ENCODE peak calls at places on chromosomes 3 and 15, in six cellular contexts. W is mesenchymal stem cell, K is IMR-90, R is H9, P is neuronal stem cell, N is trophoblast cell. O is an unnamed sample.

GRCh38 chr15:51697150-51697549 is 15.8 kb downstream of the SCG3 start:
- DNase-seq in P (no peak), K (no peak), N (no peak), R (no peak), W (no peak), O (no peak)

GRCh38 chr15:82891025-82891390 is 61.5 kb downstream of the HOMER2 start:
- DNase-seq in N (no peak), P (no peak), K (no peak), W (no peak), R (no peak), O (no peak)

GRCh38 chr3:12861611-12862010 is 20.2 kb upstream of the RPL32 start:
- DNase-seq in K (no peak), W (no peak), N (no peak), P (no peak), R (no peak), O (no peak)

GRCh38 chr15:98069256-98069655 is 108.8 kb downstream of the ARRDC4 start:
- DNase-seq in K (no peak), R (no peak), P (no peak), W (no peak), N (no peak), O (peak)

GRCh38 chr3:134326760-134327593 is 47.3 kb downstream of the AMOTL2 start:
- DNase-seq in W (peak), P (peak), N (peak), R (peak), K (peak), O (peak)

GRCh38 chr15:99412626-99413025 is 153.2 kb upstream of the MEF2A start:
- DNase-seq in K (no peak), R (peak), W (no peak), N (no peak), P (no peak), O (no peak)

GRCh38 chr3:41131224-41131623 is 68.1 kb upstream of the CTNNB1 start:
- DNase-seq in N (peak), P (no peak), K (no peak), R (peak), W (no peak), O (peak)

GRCh38 chr3:193903976-193904375 is 232.0 kb upstream of the HES1 start:
- DNase-seq in W (no peak), N (no peak), K (no peak), P (no peak), R (no peak), O (no peak)

GRCh38 chr3:64648927-64649906 is 38.6 kb downstream of the ADAMTS9 start:
- DNase-seq in R (no peak), K (no peak), W (no peak), P (no peak), N (no peak), O (no peak)

GRCh38 chr3:196193738-196194541 is 17.3 kb downstream of the ZDHHC19 start:
- DNase-seq in P (no peak), N (no peak), R (no peak), W (no peak), K (no peak), O (no peak)

GRCh38 chr3:42755681-42756578 is 17.1 kb downstream of the CCDC13 start:
- DNase-seq in N (no peak), P (no peak), R (peak), K (peak), W (peak), O (peak)

GRCh38 chr3:131549340-131549739 is 46.6 kb upstream of the MRPL3 start:
- DNase-seq in K (no peak), N (no peak), R (no peak), P (no peak), W (no peak), O (peak)

GRCh38 chr15:71687902-71688508 is 122.3 kb upstream of the NR2E3 start:
- DNase-seq in P (no peak), R (no peak), K (peak), N (no peak), W (no peak), O (no peak)

GRCh38 chr15:70863450-70864218 is 9.7 kb upstream of the LARP6 start:
- DNase-seq in R (no peak), W (peak), P (no peak), K (peak), N (no peak), O (peak)

GRCh38 chr3:185070491-185071335 is 82.1 kb downstream of the C3orf70 start:
- DNase-seq in P (peak), R (peak), W (peak), K (peak), N (no peak), O (peak)

GRCh38 chr15:71806452-71806931 is 3.9 kb upstream of the NR2E3 start:
- DNase-seq in P (no peak), R (no peak), K (peak), N (no peak), W (peak), O (peak)

GRCh38 chr3:159499031-159499793 is 489.4 kb upstream of the IL12A start:
- DNase-seq in K (peak), R (no peak), P (no peak), N (peak), W (peak), O (peak)

GRCh38 chr3:22594990-22595389 is 608.1 kb upstream of the UBE2E2 start:
- DNase-seq in N (no peak), P (no peak), K (no peak), R (no peak), W (no peak), O (no peak)

GRCh38 chr3:129231331-129232119 is 17.9 kb upstream of the COPG1 start:
- DNase-seq in W (peak), N (no peak), K (peak), R (no peak), P (no peak), O (no peak)

GRCh38 chr3:23320586-23321570 is 117.8 kb downstream of the UBE2E2 start:
- DNase-seq in N (peak), W (no peak), K (no peak), R (no peak), P (no peak), O (no peak)

GRCh38 chr3:33104803-33105202 is 7.9 kb upstream of the GLB1 start:
- DNase-seq in R (no peak), N (no peak), K (no peak), W (no peak), P (no peak), O (no peak)

GRCh38 chr3:136110481-136110880 is 85.7 kb downstream of the MSL2 start:
- DNase-seq in N (no peak), P (no peak), K (no peak), R (no peak), W (no peak), O (no peak)

GRCh38 chr15:83653639-83654378 is at the start of gene ADAMTSL3:
- DNase-seq in N (no peak), R (peak), K (no peak), W (peak), P (peak), O (peak)

GRCh38 chr3:156802827-156803606 is 23.1 kb upstream of the LEKR1 start:
- DNase-seq in W (no peak), R (no peak), P (no peak), K (no peak), N (no peak), O (peak)

GRCh38 chr3:166304509-166305063 is 467.4 kb upstream of the BCHE start:
- DNase-seq in K (no peak), R (no peak), N (no peak), P (no peak), W (peak), O (peak)

GRCh38 chr3:16379838-16380237 is 114.8 kb downstream of the OXNAD1 start:
- DNase-seq in R (no peak), K (no peak), W (no peak), N (no peak), P (no peak), O (no peak)

GRCh38 chr3:167575000-167575399 is 78.7 kb downstream of the WDR49 start:
- DNase-seq in P (peak), R (peak), N (no peak), K (no peak), W (no peak), O (peak)

GRCh38 chr15:88769161-88769971 is 33.9 kb upstream of the ACAN start:
- DNase-seq in K (peak), W (no peak), R (peak), P (no peak), N (no peak), O (peak)

GRCh38 chr3:2822611-2823010 is 287.6 kb downstream of the IL5RA start:
- DNase-seq in N (no peak), P (no peak), K (no peak), R (no peak), W (no peak), O (no peak)

GRCh38 chr15:72727154-72727553 is 41.1 kb downstream of the BBS4 start:
- DNase-seq in R (no peak), N (no peak), P (no peak), K (no peak), W (no peak), O (no peak)

GRCh38 chr3:120113128-120114116 is 19.2 kb upstream of the GSK3B start:
- DNase-seq in R (no peak), N (no peak), K (peak), P (no peak), W (peak), O (no peak)

GRCh38 chr3:183315739-183316138 is 62.7 kb downstream of the B3GNT5 start:
- DNase-seq in N (peak), W (no peak), P (no peak), K (no peak), R (no peak), O (no peak)

GRCh38 chr15:63896336-63897115 is 62.8 kb upstream of the HERC1 start:
- DNase-seq in W (peak), N (peak), R (no peak), K (peak), P (no peak), O (peak)

GRCh38 chr15:71802770-71803169 is 7.6 kb upstream of the NR2E3 start:
- DNase-seq in R (peak), K (no peak), W (no peak), P (no peak), N (no peak), O (peak)

GRCh38 chr15:68682330-68682729 is 103.5 kb downstream of the CORO2B start:
- DNase-seq in N (no peak), W (no peak), K (no peak), P (no peak), R (no peak), O (peak)

GRCh38 chr3:53258600-53259426 is 3.0 kb upstream of the TKT start:
- DNase-seq in W (no peak), K (no peak), R (peak), N (no peak), P (no peak), O (peak)

GRCh38 chr15:84755736-84756527 is 7.5 kb downstream of the ZNF592 start:
- DNase-seq in K (no peak), W (no peak), N (no peak), R (no peak), P (no peak), O (peak)

GRCh38 chr3:152309535-152310317 is 41.0 kb downstream of the MBNL1 start:
- DNase-seq in N (no peak), P (no peak), K (peak), W (no peak), R (no peak), O (no peak)

DNA sequence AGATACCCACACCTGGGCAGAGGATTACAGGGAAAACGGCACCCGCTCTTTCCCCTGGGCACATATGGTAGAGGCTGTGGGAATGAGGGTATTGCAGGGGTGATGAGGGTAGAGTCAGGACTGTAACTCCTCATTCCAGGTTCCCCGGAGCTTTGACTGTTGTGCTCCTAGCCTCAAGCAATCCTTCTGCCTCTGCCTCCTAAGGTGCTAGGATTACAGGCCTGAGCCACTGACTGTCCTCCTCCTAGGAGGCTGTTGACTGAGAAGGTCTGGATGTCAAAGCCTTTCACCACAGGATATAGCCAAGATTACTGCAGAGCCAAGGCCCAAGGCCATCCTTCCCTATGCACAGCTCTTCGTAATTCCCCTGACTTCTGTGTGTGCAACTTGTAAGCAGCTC is 1.1 kb upstream of the MPI start:
- DNase-seq in R (no peak), P (no peak), W (no peak), K (no peak), N (peak), O (peak)
- H2AK5ac ChIP-seq in R (no peak), P (no peak), W (no peak), K (peak), N (no peak), O (peak)

GRCh38 chr15:65335278-65336055 is 31.0 kb downstream of the RNU5B-1 start:
- DNase-seq in R (no peak), N (no peak), P (no peak), K (no peak), W (no peak), O (no peak)
- H2AK5ac ChIP-seq in R (no peak), N (no peak), P (peak), K (no peak), W (no peak), O (peak)

DNA sequence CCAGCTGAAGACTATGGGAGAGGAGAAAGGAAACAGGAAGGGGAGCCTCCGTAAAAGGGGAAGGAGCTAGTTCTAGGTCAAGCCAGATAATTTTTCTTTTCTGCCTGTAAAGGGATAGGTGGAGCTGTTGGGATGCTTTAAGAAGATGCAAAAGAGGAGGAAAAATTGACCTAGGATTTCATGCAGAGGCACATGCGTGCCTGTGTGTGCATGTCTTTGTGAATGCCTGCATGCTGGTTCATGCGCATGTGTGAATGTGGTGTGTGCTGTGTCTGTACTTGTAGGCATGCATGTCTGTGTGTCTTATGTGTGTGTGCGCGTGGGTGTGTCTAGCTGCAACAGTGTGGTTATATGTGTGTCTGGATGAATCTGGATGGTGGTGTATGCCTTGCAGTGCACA is 27.3 kb downstream of the CCDC33 start:
- DNase-seq in R (no peak), K (no peak), N (no peak), P (no peak), W (no peak), O (no peak)
- H2AK5ac ChIP-seq in R (no peak), K (no peak), N (no peak), P (no peak), W (no peak), O (no peak)

GRCh38 chr3:14333215-14333614 is 69.2 kb upstream of the SLC6A6 start:
- DNase-seq in P (no peak), N (no peak), K (no peak), R (no peak), W (no peak), O (no peak)

GRCh38 chr3:14329842-14330241 is 72.6 kb upstream of the SLC6A6 start:
- DNase-seq in W (no peak), P (no peak), K (no peak), N (no peak), R (no peak), O (no peak)

GRCh38 chr3:14330508-14330907 is 71.9 kb upstream of the SLC6A6 start:
- DNase-seq in R (no peak), N (no peak), P (no peak), K (no peak), W (no peak), O (no peak)

GRCh38 chr3:14332392-14332791 is 70.0 kb upstream of the SLC6A6 start:
- DNase-seq in P (no peak), K (no peak), R (no peak), N (no peak), W (no peak), O (no peak)

GRCh38 chr3:14331273-14331672 is 71.1 kb upstream of the SLC6A6 start:
- DNase-seq in R (no peak), P (no peak), N (no peak), K (no peak), W (no peak), O (no peak)
- H2AK5ac ChIP-seq in R (peak), P (peak), N (no peak), K (no peak), W (no peak), O (no peak)

DNA sequence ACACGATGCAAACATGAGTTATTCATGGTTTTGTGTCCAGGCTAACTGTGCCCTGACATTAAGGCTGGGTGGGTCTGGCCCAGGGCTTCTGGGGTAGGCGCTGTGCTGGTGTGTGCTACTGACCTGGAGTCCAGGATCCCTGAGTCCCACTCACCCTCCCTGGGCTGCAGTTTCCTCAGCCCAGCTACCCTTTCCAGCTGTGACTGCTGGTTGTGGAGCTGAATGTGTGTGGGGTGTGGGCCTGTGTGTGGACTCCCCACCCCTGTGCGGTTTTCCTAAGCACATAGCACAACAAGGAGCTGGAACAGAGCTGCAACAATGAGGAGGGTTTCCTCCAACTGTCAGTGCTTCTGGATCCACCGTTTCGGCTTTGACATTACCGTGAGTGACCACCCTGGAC is 38.0 kb downstream of the SMAD3 start:
- DNase-seq in N (no peak), K (no peak), R (no peak), W (no peak), P (no peak), O (no peak)
- H2AK5ac ChIP-seq in N (peak), K (peak), R (no peak), W (peak), P (no peak), O (no peak)

GRCh38 chr3:11611271-11611893 is 32.3 kb downstream of the VGLL4 start:
- DNase-seq in P (no peak), R (no peak), W (no peak), N (no peak), K (no peak), O (no peak)

GRCh38 chr3:11613851-11614491 is 29.7 kb downstream of the VGLL4 start:
- DNase-seq in W (no peak), R (no peak), K (no peak), P (no peak), N (no peak), O (no peak)

GRCh38 chr3:11613319-11613718 is 30.4 kb downstream of the VGLL4 start:
- DNase-seq in W (no peak), K (no peak), P (no peak), N (no peak), R (no peak), O (no peak)

GRCh38 chr3:11610700-11611099 is 33.0 kb downstream of the VGLL4 start:
- DNase-seq in P (no peak), N (no peak), W (no peak), R (no peak), K (no peak), O (no peak)

DNA sequence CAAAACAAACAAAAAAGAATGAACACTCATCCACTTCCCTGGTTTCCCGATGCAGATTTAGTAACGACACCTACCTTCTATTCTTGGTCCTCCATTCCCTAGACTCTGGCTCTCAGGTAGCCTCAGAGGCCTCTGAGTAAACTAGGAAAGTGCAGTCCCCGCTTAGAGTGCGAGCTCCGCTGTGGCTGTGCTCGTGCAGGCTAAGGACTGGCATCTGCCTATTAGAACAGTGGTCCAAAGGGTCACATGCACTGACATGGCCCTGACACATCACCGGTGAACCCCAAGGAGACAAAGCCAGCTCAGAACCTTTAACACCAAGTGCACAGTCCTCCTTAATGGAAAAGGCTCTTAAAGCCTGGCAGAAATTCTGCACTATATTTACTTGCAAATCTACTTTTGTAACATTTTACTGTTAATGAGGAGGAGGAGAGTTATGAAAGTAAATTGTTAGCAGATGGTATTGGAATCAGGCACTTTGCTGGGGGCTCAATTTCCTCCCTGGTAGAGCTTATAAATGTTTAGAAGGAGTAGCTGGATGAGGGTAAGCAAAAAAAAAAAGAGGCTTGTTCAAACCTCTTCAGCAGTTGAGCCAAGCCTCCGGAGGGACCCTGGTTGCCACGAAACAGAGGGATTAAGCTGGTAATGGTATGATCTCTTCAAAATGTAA is 31.1 kb downstream of the VGLL4 start:
- DNase-seq in K (no peak), P (no peak), R (no peak), W (no peak), N (no peak), O (no peak)
- H2AK5ac ChIP-seq in K (peak), P (no peak), R (no peak), W (no peak), N (no peak), O (no peak)

O was measured in mesendoderm.